ENCODE peak calls at places on chromosomes 12 and 14, in five cellular contexts. P is fibroblast of the aortic adventitia, H is fibroblast of lung, Q is GM06990, M is body of pancreas. Y is an unnamed sample.

GRCh38 chr14:79193689-79194477 is 1017.4 kb downstream of the DIO2 start:
- DNase-seq in P (no peak), H (no peak), Q (no peak), M (no peak), Y (no peak)

GRCh38 chr14:74324945-74325361 is 22.2 kb upstream of the ABCD4 start:
- DNase-seq in P (peak), H (no peak), Q (no peak), M (no peak), Y (peak)

GRCh38 chr12:77070382-77071294 is 5.3 kb upstream of the E2F7 start:
- DNase-seq in P (no peak), H (no peak), Q (no peak), M (no peak), Y (no peak)

GRCh38 chr12:120089105-120089504 is 27.4 kb downstream of the RAB35 start:
- DNase-seq in P (no peak), H (no peak), Q (no peak), M (no peak), Y (no peak)

GRCh38 chr12:96434107-96434506 is 33.9 kb upstream of the CDK17 start:
- DNase-seq in P (peak), H (peak), Q (peak), M (no peak), Y (no peak)

GRCh38 chr14:50362791-50363733 is 33.6 kb downstream of the CDKL1 start:
- DNase-seq in P (no peak), H (no peak), Q (peak), M (no peak), Y (no peak)

GRCh38 chr14:66910306-66910705 is 278.9 kb upstream of the GARIN2 start:
- DNase-seq in P (no peak), H (no peak), Q (no peak), M (no peak), Y (no peak)

GRCh38 chr12:32025906-32026305 is 66.7 kb downstream of the RESF1 start:
- DNase-seq in P (no peak), H (no peak), Q (no peak), M (no peak), Y (no peak)

GRCh38 chr14:66009104-66009503 is 477.1 kb upstream of the CCDC196 start:
- DNase-seq in P (peak), H (peak), Q (no peak), M (no peak), Y (no peak)

GRCh38 chr14:23530360-23531055 is 21.1 kb downstream of the ZFHX2 start:
- DNase-seq in P (no peak), H (no peak), Q (no peak), M (no peak), Y (no peak)

GRCh38 chr14:23529016-23529740 is 22.4 kb downstream of the ZFHX2 start:
- DNase-seq in P (no peak), H (no peak), Q (no peak), M (no peak), Y (no peak)

GRCh38 chr14:23525611-23526010 is 26.0 kb downstream of the ZFHX2 start:
- DNase-seq in P (no peak), H (no peak), Q (no peak), M (no peak), Y (no peak)

GRCh38 chr14:23531391-23531790 is 20.2 kb downstream of the ZFHX2 start:
- DNase-seq in P (no peak), H (no peak), Q (no peak), M (no peak), Y (no peak)

DNA sequence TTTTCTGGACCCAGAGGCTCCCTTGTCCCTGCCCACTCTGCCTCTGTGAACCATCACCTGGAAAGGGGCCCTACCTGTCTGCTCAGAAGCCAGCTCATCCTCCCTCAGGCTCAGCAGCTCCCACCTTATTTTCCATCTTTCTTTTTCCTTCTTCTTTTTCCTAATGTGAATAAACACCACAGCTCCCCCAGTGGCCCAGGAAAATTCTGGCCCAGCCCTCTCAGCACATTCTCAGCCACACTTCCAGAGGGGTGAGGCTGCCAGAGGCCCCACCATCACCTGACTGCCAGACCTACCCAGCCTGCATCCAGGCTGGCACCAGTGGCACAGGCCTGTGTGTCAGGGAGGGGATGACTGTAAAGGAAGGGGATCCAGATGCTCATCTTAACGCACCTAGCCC is 23.0 kb downstream of the ZFHX2 start:
- DNase-seq in P (no peak), H (no peak), Q (no peak), M (no peak), Y (no peak)
- TF ChIP-seq CTCF in P (peak), H (peak), Q (no peak), M (no peak), Y (no peak)

GRCh38 chr12:52141306-52141705 is 50.5 kb downstream of the KRT80 start:
- DNase-seq in P (no peak), H (no peak), Q (no peak), M (no peak), Y (no peak)
- TF ChIP-seq CTCF in P (no peak), H (no peak), Q (peak), M (no peak), Y (no peak)

DNA sequence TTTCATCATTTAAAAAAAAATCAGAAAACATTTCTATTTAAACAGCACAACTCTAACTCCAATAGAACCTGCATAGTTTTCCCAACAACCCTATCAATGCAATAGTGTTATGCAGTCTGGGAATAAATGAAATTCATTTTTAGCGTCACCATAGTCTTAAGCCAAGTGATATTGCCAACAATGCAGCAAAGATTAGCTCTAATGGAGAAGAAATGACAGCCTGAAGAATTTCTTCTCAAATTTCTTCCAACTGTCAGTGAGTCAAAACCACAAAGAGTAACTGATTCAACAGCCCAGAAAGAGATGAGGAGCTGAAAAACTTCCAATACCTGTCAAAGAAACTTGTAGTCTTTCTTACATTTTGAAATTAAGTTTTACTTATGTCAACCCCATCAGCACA is 50.9 kb upstream of the PTPRR start:
- DNase-seq in P (peak), H (peak), Q (no peak), M (no peak), Y (no peak)
- TF ChIP-seq CTCF in P (no peak), H (no peak), Q (no peak), M (no peak), Y (no peak)

DNA sequence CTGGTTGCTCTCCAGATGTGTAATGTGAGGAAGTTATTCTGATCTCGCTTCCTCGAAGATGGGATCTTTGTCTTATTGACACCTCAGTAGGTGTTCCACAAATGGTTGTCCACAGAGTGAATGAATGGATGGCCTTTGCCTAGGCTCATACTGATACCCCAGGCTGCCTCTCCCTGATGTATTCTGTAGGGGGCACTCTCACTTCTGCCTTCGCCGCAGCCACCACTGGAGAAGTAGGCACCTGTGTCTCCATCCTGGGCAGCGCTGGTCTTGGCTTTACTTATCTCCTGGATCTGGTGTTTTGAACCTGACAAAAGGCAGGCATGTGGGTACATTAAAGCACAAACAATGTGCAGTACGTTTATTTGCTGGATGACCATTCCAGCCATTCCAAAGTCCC is 82.1 kb downstream of the ZFP36L1 start:
- DNase-seq in P (no peak), H (no peak), Q (no peak), M (no peak), Y (no peak)
- TF ChIP-seq CTCF in P (no peak), H (no peak), Q (no peak), M (no peak), Y (no peak)